ENCODE peak calls at places on chromosome 16, in six cellular contexts. Y is right lobe of liver, V is uterus, D is foreskin fibroblast, K is cardiac fibroblast, R is AG09309. H is an unnamed sample.

GRCh38 chr16:58853830-58854229 is 119.7 kb upstream of the GOT2 start:
- DNase-seq in Y (no peak), K (no peak), V (no peak), D (no peak), R (no peak), H (no peak)

GRCh38 chr16:53518550-53519416 is 15.8 kb upstream of the AKTIP start:
- DNase-seq in Y (no peak), K (peak), V (no peak), R (no peak), D (peak), H (peak)

GRCh38 chr16:495127-495748 is 32.3 kb upstream of the CAPN15 start:
- DNase-seq in Y (peak), R (no peak), V (no peak), K (peak), D (peak), H (no peak)

GRCh38 chr16:11052080-11052808 is 107.9 kb downstream of the CLEC16A start:
- DNase-seq in K (no peak), R (no peak), Y (no peak), V (no peak), D (no peak), H (no peak)

GRCh38 chr16:86117756-86118155 is 218.8 kb downstream of the IRF8 start:
- DNase-seq in R (no peak), D (no peak), Y (no peak), K (no peak), V (no peak), H (no peak)

GRCh38 chr16:8727857-8728618 is 53.6 kb downstream of the ABAT start:
- DNase-seq in Y (no peak), R (no peak), D (no peak), K (no peak), V (no peak), H (no peak)

GRCh38 chr16:67535201-67535600 is 6.6 kb downstream of the RIPOR1 start:
- DNase-seq in Y (no peak), D (no peak), V (no peak), R (no peak), K (no peak), H (no peak)

GRCh38 chr16:81513204-81514040 is 68.8 kb downstream of the CMIP start:
- DNase-seq in V (no peak), K (no peak), R (no peak), D (no peak), Y (peak), H (peak)

GRCh38 chr16:24036614-24037013 is 200.8 kb downstream of the PRKCB start:
- DNase-seq in Y (no peak), V (no peak), D (peak), R (peak), K (peak), H (peak)

GRCh38 chr16:53053967-53054669 is 673 bp upstream of the CHD9 start:
- DNase-seq in V (peak), D (no peak), Y (peak), K (peak), R (no peak), H (peak)

GRCh38 chr16:81492307-81492706 is 47.7 kb downstream of the CMIP start:
- DNase-seq in Y (no peak), D (no peak), R (no peak), K (no peak), V (no peak), H (no peak)

GRCh38 chr16:85593503-85594195 is 19.5 kb upstream of the GSE1 start:
- DNase-seq in V (no peak), K (no peak), R (no peak), D (no peak), Y (no peak), H (no peak)

GRCh38 chr16:85256190-85256739 is 144.0 kb upstream of the CIBAR2 start:
- DNase-seq in D (no peak), R (no peak), V (no peak), Y (no peak), K (no peak), H (no peak)

GRCh38 chr16:50644730-50645129 is 36.4 kb downstream of the SNX20 start:
- DNase-seq in Y (no peak), D (no peak), V (peak), R (peak), K (peak), H (no peak)

GRCh38 chr16:87431926-87432325 is 39.8 kb downstream of the MAP1LC3B start:
- DNase-seq in V (no peak), R (peak), Y (no peak), K (peak), D (peak), H (peak)

GRCh38 chr16:85829751-85830445 is 30.4 kb downstream of the COX4I1 start:
- DNase-seq in Y (peak), K (no peak), D (no peak), V (no peak), R (no peak), H (no peak)

GRCh38 chr16:4327782-4328579 is 12.1 kb downstream of the GLIS2 start:
- DNase-seq in D (peak), R (no peak), V (peak), K (peak), Y (peak), H (peak)

GRCh38 chr16:13391337-13391736 is 489.9 kb downstream of the SHISA9 start:
- DNase-seq in V (no peak), K (no peak), Y (no peak), R (no peak), D (no peak), H (no peak)
- TF ChIP-seq CTCF in V (no peak), K (no peak), Y (no peak), R (no peak), D (no peak), H (no peak)

GRCh38 chr16:89402962-89403361 is 87.4 kb downstream of the ANKRD11 start:
- DNase-seq in K (no peak), V (no peak), D (peak), R (no peak), Y (no peak), H (no peak)
- H3K4me3 ChIP-seq in K (no peak), V (no peak), D (no peak), R (no peak), Y (no peak), H (no peak)

DNA sequence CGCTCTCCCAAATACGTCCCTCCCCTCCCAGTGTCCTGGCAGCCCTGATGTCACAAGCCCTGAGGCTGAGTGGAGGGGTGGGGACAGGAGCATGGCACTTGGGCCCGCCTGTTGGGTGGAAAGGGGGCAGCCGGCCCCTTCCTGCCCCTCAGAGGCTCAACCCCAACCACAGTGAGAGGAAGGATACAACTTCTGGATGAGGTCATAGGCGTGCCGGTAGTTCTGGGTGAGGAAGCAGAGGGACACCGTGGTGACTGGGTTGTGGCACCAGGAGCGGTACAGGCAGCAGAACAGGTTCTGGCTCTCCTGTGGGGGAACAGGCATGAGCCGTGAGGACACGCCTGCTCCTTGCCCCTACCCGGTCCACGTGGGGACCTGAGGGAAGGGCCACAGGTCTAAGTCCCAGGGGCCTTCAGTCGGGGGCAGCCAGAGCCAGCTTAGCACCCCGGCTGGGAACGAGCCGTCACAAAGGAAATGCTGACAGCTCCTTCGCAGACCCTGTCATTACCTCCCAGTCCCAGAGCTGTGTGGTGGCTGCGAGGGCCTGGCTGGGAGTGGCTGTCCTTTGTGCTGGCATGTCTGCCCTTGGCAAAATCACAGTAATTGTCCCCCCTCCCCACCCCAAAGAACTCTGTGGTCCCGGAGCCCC is 11.2 kb upstream of the MTSS2 start:
- DNase-seq in D (no peak), Y (no peak), K (no peak), V (no peak), R (no peak), H (no peak)
- TF ChIP-seq CTCF in D (no peak), Y (no peak), K (no peak), V (no peak), R (no peak), H (no peak)

DNA sequence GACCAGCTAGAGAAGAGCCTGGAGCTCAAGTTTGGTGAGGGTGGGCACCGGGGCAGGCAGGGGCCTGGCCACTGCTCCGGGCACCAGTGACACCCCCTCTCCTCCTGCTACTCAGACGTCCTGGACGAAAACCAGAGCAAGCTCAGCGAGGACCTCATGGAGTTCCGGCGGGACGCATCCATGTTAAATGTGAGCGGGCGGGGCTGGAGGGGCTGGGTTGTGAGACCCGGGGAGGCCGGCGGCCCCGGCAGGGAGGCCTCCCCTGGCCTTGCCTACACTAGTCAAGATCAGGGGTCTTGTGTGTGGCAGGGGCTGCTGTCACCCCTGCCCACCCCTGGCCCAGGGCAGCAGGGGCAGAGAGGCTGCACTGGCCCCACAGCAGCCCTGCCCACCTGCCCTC is 17.8 kb downstream of the TRAF7 start:
- DNase-seq in V (no peak), D (no peak), R (no peak), Y (no peak), K (no peak), H (no peak)
- H3K4me3 ChIP-seq in V (no peak), D (no peak), R (no peak), Y (no peak), K (no peak), H (no peak)